ENCODE peak calls at places on chromosomes 5 and 9, in ten cellular contexts. T is fibroblast of lung, I is lung, B is fibroblast of pulmonary artery, W is neural progenitor cell, V is WTC11, E is lower lobe of right lung, C is cardiac fibroblast, F is heart left ventricle, Q is neural crest cell. Y is an unnamed sample.

GRCh38 chr9:81239388-81239787 is 450.0 kb downstream of the TLE1 start:
- DNase-seq in T (no peak), W (no peak), I (no peak), C (no peak), F (no peak), V (no peak), B (no peak), Q (no peak), E (no peak), Y (no peak)

GRCh38 chr5:143177263-143177994 is 226.1 kb downstream of the NR3C1 start:
- DNase-seq in Q (no peak), C (peak), I (no peak), B (peak), E (no peak), F (no peak), W (no peak), T (peak), V (no peak), Y (no peak)

GRCh38 chr5:17225551-17225950 is 8.1 kb downstream of the BASP1 start:
- DNase-seq in C (no peak), W (no peak), B (no peak), V (no peak), T (no peak), Q (no peak), E (no peak), I (no peak), F (no peak), Y (no peak)

GRCh38 chr9:74511333-74511732 is 14.2 kb downstream of the RORB start:
- DNase-seq in I (no peak), Q (no peak), T (no peak), B (no peak), V (no peak), C (no peak), E (no peak), F (no peak), W (no peak), Y (no peak)

GRCh38 chr9:98365227-98365669 is 109.8 kb upstream of the TBC1D2 start:
- DNase-seq in C (peak), V (peak), W (peak), I (no peak), Q (no peak), T (peak), F (no peak), B (peak), E (no peak), Y (no peak)

GRCh38 chr9:94912700-94913249 is 186.3 kb downstream of the AOPEP start:
- DNase-seq in Q (no peak), B (peak), W (peak), E (no peak), C (peak), F (no peak), V (no peak), T (peak), I (peak), Y (peak)

GRCh38 chr5:57703726-57704125 is 221.1 kb upstream of the ACTBL2 start:
- DNase-seq in E (no peak), T (peak), B (no peak), I (no peak), V (no peak), C (no peak), W (no peak), Q (no peak), F (no peak), Y (no peak)

GRCh38 chr5:123937230-123937629 is 425.3 kb downstream of the CSNK1G3 start:
- DNase-seq in F (no peak), E (no peak), V (peak), I (no peak), T (peak), C (peak), Q (no peak), B (peak), W (peak), Y (peak)

GRCh38 chr5:111572561-111572960 is 60.2 kb upstream of the STARD4 start:
- DNase-seq in F (no peak), W (no peak), V (no peak), I (no peak), B (no peak), E (no peak), Q (no peak), T (no peak), C (no peak), Y (no peak)

GRCh38 chr5:155027993-155028629 is 14.6 kb downstream of the KIF4B start:
- DNase-seq in V (no peak), Q (no peak), W (peak), I (no peak), F (no peak), C (peak), B (peak), T (no peak), E (no peak), Y (peak)

GRCh38 chr5:72511371-72512178 is 4.4 kb upstream of the ZNF366 start:
- DNase-seq in I (no peak), F (no peak), T (peak), E (no peak), Q (no peak), C (no peak), B (no peak), W (no peak), V (no peak), Y (no peak)

GRCh38 chr9:21670374-21670773 is 132.1 kb upstream of the MTAP start:
- DNase-seq in E (no peak), C (no peak), T (peak), B (no peak), F (no peak), W (no peak), I (no peak), V (no peak), Q (no peak), Y (no peak)

GRCh38 chr9:109493648-109494047 is 4.5 kb downstream of the PTPN3 start:
- DNase-seq in F (no peak), C (no peak), V (no peak), W (no peak), T (no peak), Q (no peak), I (no peak), B (no peak), E (no peak), Y (no peak)

GRCh38 chr9:136091582-136092352 is 3.3 kb downstream of the NACC2 start:
- DNase-seq in Q (no peak), E (no peak), V (no peak), I (no peak), T (peak), F (peak), C (no peak), W (peak), B (no peak), Y (no peak)

GRCh38 chr5:147400076-147400809 is 109.6 kb downstream of the DPYSL3 start:
- DNase-seq in I (no peak), W (no peak), V (no peak), F (no peak), C (no peak), E (no peak), Q (no peak), T (peak), B (no peak), Y (no peak)

GRCh38 chr5:143955140-143955539 is 143.2 kb downstream of the HMHB1 start:
- DNase-seq in E (no peak), B (peak), C (peak), F (no peak), I (no peak), Q (no peak), W (no peak), V (no peak), T (peak), Y (no peak)

GRCh38 chr9:272251-273213 is 57.9 kb downstream of the DOCK8 start:
- DNase-seq in V (no peak), E (peak), B (no peak), C (no peak), I (peak), F (no peak), Q (no peak), W (no peak), T (no peak), Y (no peak)

GRCh38 chr9:78015242-78015641 is 16.4 kb downstream of the GNAQ start:
- DNase-seq in T (no peak), B (no peak), Q (no peak), F (no peak), E (no peak), C (no peak), V (no peak), W (no peak), I (no peak), Y (no peak)

GRCh38 chr5:135037519-135038201 is 3.6 kb upstream of the PITX1 start:
- DNase-seq in C (no peak), I (no peak), Q (no peak), T (no peak), W (peak), B (no peak), E (peak), F (peak), V (no peak), Y (no peak)
- TF ChIP-seq CTCF in C (no peak), I (no peak), Q (no peak), T (no peak), W (no peak), B (no peak), E (no peak), F (no peak), V (no peak), Y (no peak)

GRCh38 chr5:8012131-8012977 is 143.4 kb downstream of the MTRR start:
- DNase-seq in F (no peak), Q (no peak), V (peak), I (no peak), T (no peak), B (no peak), E (no peak), C (no peak), W (no peak), Y (no peak)
- TF ChIP-seq CTCF in F (no peak), Q (no peak), V (no peak), I (no peak), T (no peak), B (no peak), E (no peak), C (no peak), W (no peak), Y (no peak)

GRCh38 chr5:56130664-56131063 is 102.5 kb downstream of the ANKRD55 start:
- DNase-seq in T (no peak), V (no peak), C (no peak), Q (no peak), W (no peak), E (no peak), F (no peak), I (no peak), B (no peak), Y (no peak)
- TF ChIP-seq CTCF in T (no peak), V (no peak), C (no peak), Q (no peak), W (no peak), E (no peak), F (no peak), I (no peak), B (no peak), Y (no peak)

DNA sequence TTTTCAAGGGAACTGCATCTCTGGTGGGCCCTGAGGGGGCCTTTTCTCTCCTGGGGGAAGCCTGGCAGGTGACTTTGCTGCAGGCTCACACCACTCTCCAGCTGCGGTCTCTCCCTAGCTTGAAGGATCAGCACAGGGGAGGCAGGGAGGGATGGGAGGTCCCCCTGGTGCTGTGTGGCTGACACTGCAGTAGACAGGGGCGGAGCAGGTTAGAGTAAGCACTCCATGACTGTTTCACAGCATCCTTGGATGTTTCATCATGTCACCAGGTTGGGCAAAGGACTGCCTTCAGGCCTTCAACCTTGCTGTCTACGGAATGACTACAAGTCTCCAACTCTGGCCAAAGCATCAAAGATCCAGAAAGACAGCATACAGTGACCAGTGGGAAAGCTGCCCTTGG is 470.7 kb downstream of the CDK5RAP2 start:
- DNase-seq in C (no peak), E (no peak), I (no peak), Q (peak), W (peak), B (no peak), T (no peak), F (no peak), V (peak), Y (peak)
- TF ChIP-seq CTCF in C (no peak), E (no peak), I (no peak), Q (peak), W (peak), B (no peak), T (no peak), F (no peak), V (peak), Y (no peak)

DNA sequence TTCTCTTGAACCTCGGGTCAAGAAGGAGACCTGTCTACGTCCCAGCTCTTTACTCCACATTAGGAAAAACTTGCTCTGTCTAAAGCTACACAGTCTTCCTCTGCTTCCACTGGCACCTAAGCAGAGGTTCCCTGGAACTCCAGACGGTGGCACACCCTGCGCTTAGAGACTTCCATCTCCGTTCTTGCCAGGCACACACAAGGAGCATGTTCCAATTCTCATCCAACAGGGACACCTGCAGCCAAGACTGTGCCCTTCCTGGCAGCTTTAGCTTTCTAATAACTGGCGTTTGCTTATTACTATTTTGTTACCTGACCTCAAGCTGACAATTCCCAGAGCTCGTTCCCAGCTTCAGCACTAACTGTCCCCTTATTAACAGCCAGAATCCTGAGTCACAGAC is 16.0 kb downstream of the CAPSL start:
- DNase-seq in B (no peak), C (no peak), E (no peak), I (no peak), T (no peak), V (no peak), Q (no peak), F (no peak), W (no peak), Y (no peak)
- TF ChIP-seq CTCF in B (no peak), C (no peak), E (no peak), I (no peak), T (no peak), V (no peak), Q (no peak), F (no peak), W (no peak), Y (no peak)

DNA sequence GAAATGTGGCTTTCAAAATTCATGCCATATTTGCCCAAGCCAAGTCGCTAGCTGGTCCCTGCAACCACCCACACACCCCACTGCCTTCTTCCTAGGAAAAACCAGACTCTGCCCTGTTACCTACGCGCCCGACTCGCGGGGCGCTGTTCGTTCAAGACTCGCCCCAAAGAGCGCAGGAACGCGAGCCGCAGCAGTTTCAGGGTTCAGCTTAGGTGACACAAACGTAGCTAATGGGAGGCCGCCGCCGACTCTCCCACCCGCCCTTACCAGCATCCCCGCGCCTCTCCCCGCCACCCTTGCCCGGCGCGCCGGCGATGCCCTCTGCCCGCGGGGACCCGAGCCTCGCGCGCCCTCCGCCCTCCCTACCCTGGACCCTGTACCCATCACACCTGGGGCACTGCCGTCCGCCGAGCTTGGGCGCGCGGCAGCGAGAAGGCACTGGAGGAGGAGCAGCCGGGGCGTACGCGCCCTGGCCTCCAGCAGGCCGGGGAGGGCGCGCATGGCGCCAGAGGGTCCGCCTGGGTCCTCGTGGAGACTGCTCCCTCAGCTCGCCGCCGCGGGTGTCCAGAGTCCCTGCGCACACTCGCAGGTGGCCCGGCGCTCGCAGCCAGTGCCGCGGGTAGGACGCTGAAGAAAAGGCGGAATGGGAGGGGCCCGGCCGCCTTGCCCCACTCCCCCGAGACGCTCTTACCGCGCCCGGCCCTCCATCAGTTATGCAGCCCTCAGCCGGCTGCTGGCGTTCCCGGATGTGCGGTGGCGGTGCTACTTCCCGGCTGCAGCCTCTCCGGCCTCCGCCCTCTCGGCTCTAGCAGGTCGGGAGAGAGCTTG is at the start of gene EMB:
- DNase-seq in I (peak), F (peak), E (peak), Q (peak), W (peak), T (peak), C (no peak), V (peak), B (peak), Y (peak)
- TF ChIP-seq CTCF in I (no peak), F (peak), E (peak), Q (peak), W (peak), T (no peak), C (peak), V (no peak), B (no peak), Y (peak)

GRCh38 chr5:132064738-132065331 is 4.4 kb downstream of the IL3 start:
- DNase-seq in E (peak), F (peak), C (peak), B (peak), Q (peak), I (peak), T (peak), W (peak), V (peak), Y (peak)

GRCh38 chr5:132064140-132064539 is 3.7 kb downstream of the IL3 start:
- DNase-seq in Q (no peak), C (no peak), B (no peak), I (no peak), E (no peak), W (no peak), V (no peak), F (peak), T (no peak), Y (no peak)

GRCh38 chr5:132065951-132066701 is 5.7 kb downstream of the IL3 start:
- DNase-seq in I (no peak), F (no peak), B (no peak), T (no peak), W (no peak), E (no peak), C (no peak), Q (no peak), V (no peak), Y (no peak)

GRCh38 chr5:132066871-132067270 is 6.4 kb downstream of the IL3 start:
- DNase-seq in F (no peak), W (no peak), B (no peak), I (no peak), T (no peak), E (no peak), Q (no peak), C (no peak), V (no peak), Y (no peak)

GRCh38 chr5:132065351-132065937 is 5.0 kb downstream of the IL3 start:
- DNase-seq in C (peak), V (peak), E (peak), I (peak), B (peak), Q (peak), F (no peak), T (peak), W (peak), Y (peak)
- TF ChIP-seq CTCF in C (peak), V (peak), E (peak), I (peak), B (peak), Q (peak), F (peak), T (peak), W (peak), Y (peak)

DNA sequence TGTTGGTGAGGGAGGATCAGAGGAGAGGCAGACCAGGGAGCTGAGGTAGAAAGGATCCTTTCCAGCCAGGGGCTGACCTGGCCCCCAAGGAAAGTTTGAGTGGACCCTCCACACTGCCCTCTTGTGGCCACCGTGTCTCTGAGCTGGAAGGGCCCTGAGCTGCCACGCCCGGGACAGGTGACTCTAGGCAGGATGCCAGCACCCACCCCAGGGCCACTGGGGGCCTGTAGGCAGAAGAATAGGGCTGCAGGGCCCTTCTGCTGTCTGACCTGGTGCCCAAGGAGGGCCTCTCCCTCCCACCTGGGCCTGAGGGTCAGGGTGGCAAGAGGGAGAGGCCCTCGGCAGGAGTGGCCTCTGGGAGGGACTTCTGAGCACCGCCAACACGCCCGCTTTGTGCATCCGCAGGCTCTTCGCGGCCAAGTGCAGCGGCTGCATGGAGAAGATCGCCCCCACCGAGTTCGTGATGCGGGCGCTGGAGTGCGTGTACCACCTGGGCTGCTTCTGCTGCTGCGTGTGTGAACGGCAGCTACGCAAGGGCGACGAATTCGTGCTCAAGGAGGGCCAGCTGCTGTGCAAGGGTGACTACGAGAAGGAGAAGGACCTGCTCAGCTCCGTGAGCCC is 76.8 kb downstream of the LMX1B start:
- DNase-seq in Q (peak), C (no peak), W (peak), B (peak), F (peak), V (peak), E (no peak), I (peak), T (no peak), Y (peak)
- TF ChIP-seq CTCF in Q (peak), C (peak), W (peak), B (peak), F (peak), V (peak), E (peak), I (peak), T (peak), Y (peak)

Y was measured in Calu3.